ENCODE peak calls at places on chromosomes 6 and 20, in four cellular contexts. P is K562; I is CD8-positive, alpha-beta T cell; F is colonic mucosa. Q is an unnamed sample.

GRCh38 chr20:362271-363254 is 15.7 kb downstream of the NRSN2 start:
- DNase-seq in P (peak; percentile 69), I (no peak), F (peak; percentile 89), Q (peak; percentile 63)

GRCh38 chr6:127212376-127212775 is 54.3 kb upstream of the RNF146 start:
- DNase-seq in P (no peak), I (no peak), F (no peak), Q (no peak)

GRCh38 chr6:158004696-158005095 is 23.0 kb downstream of the SYNJ2 start:
- DNase-seq in P (no peak), I (no peak), F (no peak), Q (peak; percentile 21)

GRCh38 chr6:7176208-7176607 is 68.4 kb downstream of the RREB1 start:
- DNase-seq in P (no peak), I (no peak), F (no peak), Q (peak; percentile 53)

GRCh38 chr6:126657556-126658129 is 317.7 kb downstream of the CENPW start:
- DNase-seq in P (no peak), I (no peak), F (peak; percentile 36), Q (no peak)

GRCh38 chr20:1154734-1155133 is 30.0 kb downstream of the TMEM74B start:
- DNase-seq in P (no peak), I (no peak), F (no peak), Q (no peak)

GRCh38 chr20:3101737-3102574 is 17.4 kb upstream of the AVP start:
- DNase-seq in P (no peak), I (peak; percentile 49), F (no peak), Q (no peak)

GRCh38 chr20:2820896-2821869 is 5.0 kb downstream of the TMEM239 start:
- DNase-seq in P (peak; percentile 13), I (no peak), F (no peak), Q (no peak)

GRCh38 chr20:25622450-25623224 is 1.2 kb downstream of the NANP start:
- DNase-seq in P (no peak), I (no peak), F (no peak), Q (no peak)

GRCh38 chr20:11753155-11753554 is 164.5 kb upstream of the BTBD3 start:
- DNase-seq in P (no peak), I (no peak), F (no peak), Q (no peak)

GRCh38 chr6:32666420-32667300 is at the start of gene HLA-DQB1:
- DNase-seq in P (no peak), I (peak; percentile 26), F (peak; percentile 19), Q (no peak)

GRCh38 chr20:9581509-9581908 is 67.1 kb downstream of the LAMP5 start:
- DNase-seq in P (no peak), I (no peak), F (no peak), Q (no peak)

GRCh38 chr6:5302220-5302946 is 41.1 kb downstream of the FARS2 start:
- DNase-seq in P (peak; percentile 79), I (no peak), F (no peak), Q (no peak)

GRCh38 chr20:51667002-51667408 is 101.2 kb downstream of the ATP9A start:
- DNase-seq in P (no peak), I (peak; percentile 10), F (no peak), Q (no peak)

GRCh38 chr6:133254552-133255228 is 13.5 kb downstream of the EYA4 start:
- DNase-seq in P (no peak), I (no peak), F (no peak), Q (no peak)

GRCh38 chr20:61662946-61663460 is 402.7 kb downstream of the TAF4 start:
- DNase-seq in P (no peak), I (no peak), F (no peak), Q (no peak)

GRCh38 chr20:53829706-53830521 is 236.3 kb upstream of the ZNF217 start:
- DNase-seq in P (peak; percentile 30), I (no peak), F (no peak), Q (no peak)

GRCh38 chr20:21981607-21982344 is 276.3 kb downstream of the PAX1 start:
- DNase-seq in P (no peak), I (no peak), F (no peak), Q (no peak)

GRCh38 chr20:1391640-1392442 is 1.0 kb downstream of the FKBP1A start:
- DNase-seq in P (peak; percentile 46), I (no peak), F (peak; percentile 43), Q (no peak)

GRCh38 chr20:2521369-2522305 is 12.9 kb upstream of the ZNF343 start:
- DNase-seq in P (peak; percentile 72), I (peak; percentile 43), F (peak; percentile 55), Q (peak; percentile 41)

GRCh38 chr6:134389658-134390057 is 71.7 kb upstream of the SGK1 start:
- DNase-seq in P (no peak), I (no peak), F (no peak), Q (no peak)

GRCh38 chr6:165854863-165855593 is 192.0 kb upstream of the PDE10A start:
- DNase-seq in P (no peak), I (no peak), F (no peak), Q (no peak)

GRCh38 chr20:57342829-57343228 is 8.2 kb upstream of the RAE1 start:
- DNase-seq in P (no peak), I (no peak), F (no peak), Q (no peak)

GRCh38 chr20:23586735-23587525 is 18.6 kb upstream of the CST9L start:
- DNase-seq in P (no peak), I (no peak), F (peak; percentile 15), Q (no peak)

GRCh38 chr20:63881451-63882226 is 13.3 kb upstream of the DNAJC5 start:
- DNase-seq in P (no peak), I (no peak), F (no peak), Q (no peak)

GRCh38 chr6:69936674-69937363 is 70.5 kb downstream of the COL19A1 start:
- DNase-seq in P (no peak), I (no peak), F (no peak), Q (no peak)

GRCh38 chr6:163008626-163009025 is 280.9 kb downstream of the PACRG start:
- DNase-seq in P (no peak), I (no peak), F (no peak), Q (no peak)

GRCh38 chr6:158828807-158829206 is 9.6 kb upstream of the EZR start:
- DNase-seq in P (no peak), I (no peak), F (no peak), Q (no peak)

GRCh38 chr6:4518506-4518905 is 257.7 kb upstream of the CDYL start:
- DNase-seq in P (no peak), I (no peak), F (no peak), Q (no peak)

GRCh38 chr6:104537185-104537584 is 322.5 kb downstream of the HACE1 start:
- DNase-seq in P (no peak), I (no peak), F (no peak), Q (no peak)

GRCh38 chr6:48512396-48512795 is 401.4 kb upstream of the PTCHD4 start:
- DNase-seq in P (no peak), I (no peak), F (no peak), Q (no peak)

GRCh38 chr6:86682297-86682696 is 255.0 kb upstream of the HTR1E start:
- DNase-seq in P (peak; percentile 33), I (no peak), F (no peak), Q (no peak)
- H3K9me3 ChIP-seq in P (no peaks in the 10 kb centered on the region), I (no peaks in the 10 kb centered on the region), F (no peaks in the 10 kb centered on the region), Q (no peaks in the 10 kb centered on the region)

DNA sequence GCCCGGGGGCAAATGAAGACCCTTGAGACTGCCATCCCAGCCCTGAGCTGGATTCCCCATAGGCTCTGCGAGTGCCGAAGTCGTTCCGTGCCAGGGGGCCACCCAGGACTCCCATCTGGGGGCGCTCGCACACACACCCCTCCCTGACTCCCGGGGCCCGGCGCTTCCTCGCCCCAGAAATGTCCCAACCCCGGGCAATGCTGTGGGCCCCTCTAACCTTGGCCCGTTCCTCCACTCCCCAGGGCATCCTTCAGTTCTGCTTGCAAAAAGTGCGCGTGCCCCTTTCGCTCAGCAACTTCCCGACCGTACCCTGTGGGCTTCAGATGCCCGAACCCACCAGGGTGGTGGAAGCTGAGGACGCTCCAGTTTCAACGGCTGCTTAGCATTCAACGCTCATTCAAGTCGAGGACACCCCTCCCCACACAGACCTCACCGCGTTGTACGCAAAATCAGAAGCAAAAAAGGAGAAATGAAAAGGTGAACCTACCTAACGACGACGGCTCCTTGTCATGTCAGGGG is 25.4 kb downstream of the RIPOR2 start:
- DNase-seq in P (no peak), I (peak; percentile 28), F (no peak), Q (peak; percentile 21)
- TF ChIP-seq CTCF in P (no peak), I (no peak), F (no peak), Q (no peak)

DNA sequence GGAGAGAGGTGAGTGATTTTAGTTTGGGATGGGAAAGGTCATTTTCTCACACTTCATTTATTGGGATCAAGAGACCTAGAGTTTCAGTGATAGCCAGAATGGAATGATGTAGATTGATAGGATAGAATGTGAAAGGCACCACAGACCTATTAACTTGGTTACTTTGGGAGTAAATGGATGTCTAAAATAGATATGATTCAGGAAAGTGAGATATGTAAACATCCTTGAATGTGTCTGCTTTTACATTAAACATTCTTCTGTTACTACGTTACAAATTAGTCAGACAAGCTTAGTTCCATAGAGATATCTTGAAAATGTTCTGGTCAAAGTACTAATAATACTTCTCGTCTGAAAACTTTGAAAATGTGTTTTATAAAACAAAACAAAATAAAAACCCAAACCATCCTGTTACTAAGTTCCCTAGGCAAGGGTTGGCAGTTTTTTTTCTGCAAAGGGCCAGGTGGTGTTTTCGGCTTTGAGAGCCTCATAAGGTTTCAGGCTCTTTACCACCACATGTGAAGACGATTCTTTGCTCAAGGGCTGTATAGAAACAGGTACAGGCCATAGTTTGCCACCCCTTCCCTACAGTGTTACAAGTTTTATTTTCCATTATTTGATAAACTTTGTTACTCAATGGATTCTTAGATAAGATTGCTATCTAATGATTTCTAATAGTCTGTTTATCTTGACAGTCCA is 3.4 kb downstream of the CYB5R4 start:
- DNase-seq in P (no peak), I (no peak), F (no peak), Q (no peak)
- H3K4me3 ChIP-seq in P (no peak overlapping the region), I (no peak overlapping the region), F (no peak overlapping the region), Q (no peak overlapping the region)

DNA sequence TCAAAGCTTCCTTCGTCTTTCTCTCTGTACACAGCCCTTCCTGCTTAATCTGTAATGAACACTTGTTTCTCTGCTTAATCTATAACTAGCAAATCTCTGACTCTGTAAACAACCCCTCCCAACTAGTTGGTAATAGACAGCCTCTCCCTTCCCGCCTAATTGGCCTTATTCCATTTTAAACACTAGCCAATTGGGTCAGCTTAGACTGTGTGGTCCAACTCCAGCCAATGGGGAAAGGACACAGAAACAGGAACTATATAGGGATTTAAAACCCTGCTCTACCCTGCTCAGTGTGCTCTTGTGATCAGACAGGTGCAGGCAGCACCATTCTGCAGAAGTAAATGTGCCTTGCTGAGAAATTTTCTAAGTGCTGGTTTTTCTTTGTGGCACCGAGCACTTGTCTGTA is 18.5 kb downstream of the CHD6 start:
- DNase-seq in P (no peak), I (no peak), F (no peak), Q (no peak)
- H3K9me3 ChIP-seq in P (peaks cover 32% of the 10 kb centered on the region), I (peaks cover 22% of the 10 kb centered on the region), F (peaks cover 6% of the 10 kb centered on the region), Q (peaks cover 5% of the 10 kb centered on the region)